ENCODE peak calls at places on chromosomes 7 and 10, in four cellular contexts. W is mucosa of descending colon, I is cardiac fibroblast, D is fibroblast of mammary gland. R is an unnamed sample.

GRCh38 chr10:15627617-15628196 is 92.0 kb downstream of the ITGA8 start:
- DNase-seq in W (no peak), I (no peak), D (peak), R (peak)

GRCh38 chr7:151719031-151719894 is 157.7 kb downstream of the PRKAG2 start:
- DNase-seq in W (no peak), I (no peak), D (no peak), R (no peak)

GRCh38 chr10:126131338-126131737 is 235.0 kb downstream of the FANK1 start:
- DNase-seq in W (no peak), I (no peak), D (peak), R (no peak)

GRCh38 chr10:102384053-102384452 is 11.5 kb upstream of the NFKB2 start:
- DNase-seq in W (no peak), I (peak), D (peak), R (no peak)

GRCh38 chr10:68831961-68832455 is 4.7 kb downstream of the STOX1 start:
- DNase-seq in W (no peak), I (no peak), D (no peak), R (no peak)

GRCh38 chr10:5497948-5498730 is 1.2 kb downstream of the CALML5 start:
- DNase-seq in W (no peak), I (no peak), D (no peak), R (no peak)

GRCh38 chr10:70634011-70634410 is 31.5 kb upstream of the PRF1 start:
- DNase-seq in W (no peak), I (no peak), D (peak), R (no peak)

GRCh38 chr7:102063736-102064135 is 222.9 kb upstream of the SH2B2 start:
- DNase-seq in W (peak), I (peak), D (peak), R (peak)

GRCh38 chr10:86960003-86960862 is 1.8 kb downstream of the SNCG start:
- DNase-seq in W (peak), I (peak), D (peak), R (peak)

GRCh38 chr10:99917963-99918825 is 91.6 kb downstream of the DNMBP start:
- DNase-seq in W (peak), I (peak), D (peak), R (peak)

GRCh38 chr7:47648301-47648900 is 66.5 kb upstream of the TNS3 start:
- DNase-seq in W (no peak), I (peak), D (peak), R (peak)

GRCh38 chr7:47518827-47519226 is 63.1 kb downstream of the TNS3 start:
- DNase-seq in W (no peak), I (no peak), D (peak), R (peak)

GRCh38 chr10:106958591-106959328 is 205.7 kb downstream of the SORCS1 start:
- DNase-seq in W (no peak), I (no peak), D (no peak), R (no peak)

GRCh38 chr7:32846630-32847225 is 44.8 kb downstream of the KBTBD2 start:
- DNase-seq in W (peak), I (peak), D (peak), R (peak)

GRCh38 chr10:119680050-119680449 is 28.9 kb downstream of the BAG3 start:
- DNase-seq in W (no peak), I (peak), D (peak), R (peak)

GRCh38 chr7:100764841-100765240 is 31.4 kb downstream of the ZAN start:
- DNase-seq in W (no peak), I (no peak), D (no peak), R (no peak)

GRCh38 chr10:128050937-128051336 is 75.3 kb downstream of the MKI67 start:
- DNase-seq in W (no peak), I (peak), D (peak), R (no peak)

GRCh38 chr10:46216003-46216634 is 70.7 kb upstream of the ANTXRL start:
- DNase-seq in W (no peak), I (no peak), D (no peak), R (no peak)

GRCh38 chr7:47352394-47352968 is 229.4 kb downstream of the TNS3 start:
- DNase-seq in W (no peak), I (no peak), D (no peak), R (no peak)

GRCh38 chr7:117816727-117817126 is 56.5 kb downstream of the CTTNBP2 start:
- DNase-seq in W (no peak), I (no peak), D (peak), R (no peak)

GRCh38 chr10:36766921-36767320 is 358.5 kb upstream of the ANKRD30A start:
- DNase-seq in W (no peak), I (no peak), D (no peak), R (no peak)

GRCh38 chr10:52229271-52229931 is 84.7 kb upstream of the DKK1 start:
- DNase-seq in W (no peak), I (peak), D (peak), R (peak)

GRCh38 chr10:75932921-75933320 is 501.5 kb downstream of the LRMDA start:
- DNase-seq in W (no peak), I (no peak), D (no peak), R (no peak)

GRCh38 chr7:47561715-47562446 is 20.0 kb downstream of the TNS3 start:
- DNase-seq in W (no peak), I (no peak), D (no peak), R (no peak)

GRCh38 chr7:114718861-114719260 is 203.0 kb upstream of the MDFIC start:
- DNase-seq in W (no peak), I (no peak), D (no peak), R (no peak)

R was measured in brain microvascular endothelial cell.